ENCODE peak calls at places on chromosomes 12 and 14, in six cellular contexts. G, Z, N, A, T and M are unnamed samples.
A peak's percentile ranks its signal among the peaks of the same experiment; 100 is the strongest.

GRCh38 chr14:93331375-93332031 is 1.3 kb downstream of the BTBD7 start:
- DNase-seq in G (no peak), Z (no peak), N (no peak), A (peak; percentile 38), T (no peak), M (no peak)

GRCh38 chr12:17478908-17479673 is 610.9 kb downstream of the RERGL start:
- DNase-seq in G (no peak), Z (no peak), N (no peak), A (no peak), T (no peak), M (no peak)

GRCh38 chr12:82361461-82361915 is 3.2 kb downstream of the METTL25 start:
- DNase-seq in G (peak; percentile 24), Z (no peak), N (no peak), A (no peak), T (no peak), M (no peak)

GRCh38 chr12:132711169-132711843 is 664 bp downstream of the PGAM5 start:
- DNase-seq in G (peak; percentile 42), Z (no peak), N (no peak), A (peak; percentile 33), T (no peak), M (no peak)

GRCh38 chr12:100267603-100268281 is 765 bp downstream of the SCYL2 start:
- DNase-seq in G (no peak), Z (no peak), N (no peak), A (no peak), T (no peak), M (peak; percentile 20)

GRCh38 chr14:78403278-78403815 is 233.2 kb downstream of the NRXN3 start:
- DNase-seq in G (no peak), Z (no peak), N (no peak), A (no peak), T (no peak), M (peak; percentile 85)

GRCh38 chr12:55728185-55728931 is 451 bp downstream of the CD63 start:
- DNase-seq in G (peak; percentile 34), Z (no peak), N (no peak), A (peak; percentile 73), T (no peak), M (peak; percentile 59)

GRCh38 chr14:103445783-103446182 is 60.6 kb downstream of the MARK3 start:
- DNase-seq in G (no peak), Z (no peak), N (no peak), A (no peak), T (no peak), M (no peak)

GRCh38 chr14:22179190-22179589 is 409.8 kb downstream of the DAD1 start:
- DNase-seq in G (no peak), Z (no peak), N (no peak), A (no peak), T (no peak), M (no peak)

GRCh38 chr12:104994301-104994700 is 8.2 kb downstream of the NOPCHAP1 start:
- DNase-seq in G (no peak), Z (no peak), N (no peak), A (no peak), T (no peak), M (no peak)

GRCh38 chr12:110501378-110501721 is 561 bp downstream of the VPS29 start:
- DNase-seq in G (no peak), Z (peak; percentile 16), N (no peak), A (peak; percentile 37), T (peak; percentile 39), M (peak; percentile 54)

GRCh38 chr12:109759076-109759420 is 45.4 kb downstream of the FAM222A start:
- DNase-seq in G (peak; percentile 15), Z (no peak), N (no peak), A (no peak), T (no peak), M (no peak)

GRCh38 chr12:66119870-66120241 is 10.7 kb downstream of the LLPH start:
- DNase-seq in G (no peak), Z (no peak), N (no peak), A (no peak), T (peak; percentile 36), M (no peak)

GRCh38 chr12:2662524-2662923 is 132.2 kb upstream of the FKBP4 start:
- DNase-seq in G (no peak), Z (no peak), N (no peak), A (no peak), T (no peak), M (no peak)

GRCh38 chr12:55743131-55743921 is 404 bp downstream of the GDF11 start:
- DNase-seq in G (peak; percentile 67), Z (peak; percentile 51), N (no peak), A (peak; percentile 67), T (no peak), M (peak; percentile 76)

GRCh38 chr12:94046626-94047410 is 101.6 kb upstream of the PLXNC1 start:
- DNase-seq in G (no peak), Z (no peak), N (no peak), A (no peak), T (no peak), M (no peak)

GRCh38 chr14:22671622-22672021 is 27.5 kb upstream of the OR6J1 start:
- DNase-seq in G (no peak), Z (no peak), N (no peak), A (no peak), T (no peak), M (no peak)

GRCh38 chr14:95471526-95472304 is 44.7 kb downstream of the SYNE3 start:
- DNase-seq in G (no peak), Z (no peak), N (no peak), A (no peak), T (no peak), M (no peak)

GRCh38 chr14:101360045-101360931 is 201.0 kb upstream of the DIO3 start:
- DNase-seq in G (no peak), Z (no peak), N (no peak), A (no peak), T (peak; percentile 50), M (peak; percentile 8)

GRCh38 chr14:55071870-55072640 is 20.6 kb downstream of the MAPK1IP1L start:
- DNase-seq in G (no peak), Z (peak; percentile 90), N (no peak), A (no peak), T (no peak), M (peak; percentile 83)

GRCh38 chr12:89461649-89462612 is 62.7 kb downstream of the GALNT4 start:
- DNase-seq in G (no peak), Z (peak; percentile 74), N (peak; percentile 59), A (no peak), T (peak; percentile 60), M (peak; percentile 80)

GRCh38 chr14:49995162-49995561 is 102.3 kb downstream of the ARF6 start:
- DNase-seq in G (no peak), Z (no peak), N (no peak), A (no peak), T (no peak), M (no peak)

GRCh38 chr12:92608418-92609091 is 94.2 kb upstream of the PLEKHG7 start:
- DNase-seq in G (no peak), Z (no peak), N (no peak), A (no peak), T (no peak), M (peak; percentile 60)

GRCh38 chr12:97561321-97562230 is 99.0 kb downstream of the RMST start:
- DNase-seq in G (no peak), Z (no peak), N (no peak), A (no peak), T (no peak), M (no peak)

GRCh38 chr14:23929131-23929530 is 24.4 kb upstream of the DHRS4 start:
- DNase-seq in G (no peak), Z (no peak), N (no peak), A (no peak), T (no peak), M (no peak)

GRCh38 chr12:48193623-48194022 is 9.5 kb downstream of the OR10AD1 start:
- DNase-seq in G (no peak), Z (no peak), N (no peak), A (no peak), T (no peak), M (no peak)

GRCh38 chr12:100927825-100928224 is 133.2 kb downstream of the ANO4 start:
- DNase-seq in G (no peak), Z (peak; percentile 48), N (no peak), A (no peak), T (no peak), M (peak; percentile 89)

GRCh38 chr12:128408669-128409068 is 141.7 kb downstream of the TMEM132C start:
- DNase-seq in G (no peak), Z (no peak), N (no peak), A (no peak), T (no peak), M (no peak)

GRCh38 chr12:89370850-89371249 is 18.5 kb upstream of the DUSP6 start:
- DNase-seq in G (no peak), Z (no peak), N (no peak), A (no peak), T (peak; percentile 43), M (peak; percentile 72)

GRCh38 chr14:100541621-100542560 is 45.3 kb downstream of the BEGAIN start:
- DNase-seq in G (no peak), Z (no peak), N (no peak), A (no peak), T (no peak), M (no peak)

GRCh38 chr14:74642011-74642410 is 30.0 kb upstream of the LTBP2 start:
- DNase-seq in G (no peak), Z (no peak), N (no peak), A (no peak), T (no peak), M (no peak)

GRCh38 chr12:29710104-29710503 is 73.6 kb downstream of the TMTC1 start:
- DNase-seq in G (peak; percentile 41), Z (no peak), N (no peak), A (peak; percentile 7), T (no peak), M (no peak)

GRCh38 chr14:99540196-99541032 is 59.2 kb downstream of the CCNK start:
- DNase-seq in G (no peak), Z (no peak), N (no peak), A (no peak), T (no peak), M (no peak)

GRCh38 chr12:6871052-6871957 is 1.8 kb downstream of the SPSB2 start:
- DNase-seq in G (no peak), Z (no peak), N (no peak), A (no peak), T (no peak), M (peak; percentile 28)

GRCh38 chr12:127052491-127053232 is 1214.3 kb upstream of the TMEM132C start:
- DNase-seq in G (no peak), Z (no peak), N (no peak), A (no peak), T (no peak), M (peak; percentile 60)

GRCh38 chr12:38282886-38283285 is 33.7 kb upstream of the ALG10B start:
- DNase-seq in G (no peak), Z (no peak), N (no peak), A (no peak), T (no peak), M (no peak)

GRCh38 chr14:96341323-96341722 is 21.8 kb downstream of the ATG2B start:
- DNase-seq in G (no peak), Z (no peak), N (no peak), A (no peak), T (no peak), M (no peak)

GRCh38 chr14:80927385-80927989 is 14.1 kb downstream of the CEP128 start:
- DNase-seq in G (peak; percentile 29), Z (no peak), N (no peak), A (no peak), T (no peak), M (no peak)

GRCh38 chr12:127416796-127417195 is 850.2 kb upstream of the TMEM132C start:
- DNase-seq in G (no peak), Z (no peak), N (no peak), A (no peak), T (no peak), M (no peak)